ENCODE peak calls at places on chromosomes 11 and 22, in five cellular contexts. One of them, this sample, is unnamed.

GRCh38 chr11:132427611-132428010 is 1057.2 kb downstream of the NTM start:
- DNase-seq in right lobe of liver: no peak
- DNase-seq in esophagus squamous epithelium: no peak
- DNase-seq in ovary: no peak
- DNase-seq in GM12892: no peak
- DNase-seq in this sample: no peak

GRCh38 chr11:105935791-105936190 is 86.2 kb downstream of the MSANTD4 start:
- DNase-seq in right lobe of liver: no peak
- DNase-seq in esophagus squamous epithelium: no peak
- DNase-seq in ovary: no peak
- DNase-seq in GM12892: no peak
- DNase-seq in this sample: no peak

GRCh38 chr11:118910309-118911112 is 15.2 kb downstream of the BCL9L start:
- DNase-seq in right lobe of liver: no peak
- DNase-seq in esophagus squamous epithelium: no peak
- DNase-seq in ovary: peak; percentile 87
- DNase-seq in GM12892: no peak
- DNase-seq in this sample: peak; percentile 77

GRCh38 chr22:31140746-31141145 is 438 bp upstream of the PLA2G3 start:
- DNase-seq in right lobe of liver: no peak
- DNase-seq in esophagus squamous epithelium: no peak
- DNase-seq in ovary: no peak
- DNase-seq in GM12892: no peak
- DNase-seq in this sample: peak; percentile 53

GRCh38 chr22:29202231-29203192 is 3.2 kb upstream of the EMID1 start:
- DNase-seq in right lobe of liver: no peak
- DNase-seq in esophagus squamous epithelium: no peak
- DNase-seq in ovary: peak; percentile 47
- DNase-seq in GM12892: peak; percentile 85
- DNase-seq in this sample: no peak

GRCh38 chr11:85759915-85760314 is 51.0 kb downstream of the SYTL2 start:
- DNase-seq in right lobe of liver: no peak
- DNase-seq in esophagus squamous epithelium: no peak
- DNase-seq in ovary: no peak
- DNase-seq in GM12892: no peak
- DNase-seq in this sample: no peak

GRCh38 chr11:6336293-6336692 is 16.0 kb upstream of the CAVIN3 start:
- DNase-seq in right lobe of liver: no peak
- DNase-seq in esophagus squamous epithelium: no peak
- DNase-seq in ovary: no peak
- DNase-seq in GM12892: no peak
- DNase-seq in this sample: no peak

GRCh38 chr22:39690901-39691620 is 120.5 kb downstream of the CACNA1I start:
- DNase-seq in right lobe of liver: no peak
- DNase-seq in esophagus squamous epithelium: no peak
- DNase-seq in ovary: peak; percentile 47
- DNase-seq in GM12892: no peak
- DNase-seq in this sample: no peak

GRCh38 chr11:27875480-27876208 is 175.4 kb upstream of the BDNF start:
- DNase-seq in right lobe of liver: no peak
- DNase-seq in esophagus squamous epithelium: no peak
- DNase-seq in ovary: no peak
- DNase-seq in GM12892: no peak
- DNase-seq in this sample: no peak

GRCh38 chr11:131888230-131888826 is 517.9 kb downstream of the NTM start:
- DNase-seq in right lobe of liver: no peak
- DNase-seq in esophagus squamous epithelium: no peak
- DNase-seq in ovary: no peak
- DNase-seq in GM12892: no peak
- DNase-seq in this sample: no peak

GRCh38 chr22:44270556-44270880 is 42.2 kb downstream of the SHISAL1 start:
- DNase-seq in right lobe of liver: peak; percentile 29
- DNase-seq in esophagus squamous epithelium: no peak
- DNase-seq in ovary: peak; percentile 14
- DNase-seq in GM12892: no peak
- DNase-seq in this sample: no peak

GRCh38 chr22:48708558-48709245 is 1119.0 kb downstream of the BRD1 start:
- DNase-seq in right lobe of liver: no peak
- DNase-seq in esophagus squamous epithelium: no peak
- DNase-seq in ovary: peak; percentile 9
- DNase-seq in GM12892: no peak
- DNase-seq in this sample: no peak

GRCh38 chr22:44304906-44305305 is 7.8 kb downstream of the SHISAL1 start:
- DNase-seq in right lobe of liver: no peak
- DNase-seq in esophagus squamous epithelium: no peak
- DNase-seq in ovary: no peak
- DNase-seq in GM12892: no peak
- DNase-seq in this sample: no peak

GRCh38 chr11:65808744-65809341 is 22.0 kb downstream of the OVOL1 start:
- DNase-seq in right lobe of liver: peak; percentile 34
- DNase-seq in esophagus squamous epithelium: no peak
- DNase-seq in ovary: no peak
- DNase-seq in GM12892: no peak
- DNase-seq in this sample: peak; percentile 49

GRCh38 chr11:85165819-85166218 is 461.3 kb downstream of the DLG2 start:
- DNase-seq in right lobe of liver: no peak
- DNase-seq in esophagus squamous epithelium: no peak
- DNase-seq in ovary: no peak
- DNase-seq in GM12892: no peak
- DNase-seq in this sample: no peak

GRCh38 chr11:1534682-1535081 is 37.4 kb downstream of the DUSP8 start:
- DNase-seq in right lobe of liver: no peak
- DNase-seq in esophagus squamous epithelium: no peak
- DNase-seq in ovary: no peak
- DNase-seq in GM12892: no peak
- DNase-seq in this sample: no peak

GRCh38 chr11:32052218-32052617 is 38.7 kb upstream of the RCN1 start:
- DNase-seq in right lobe of liver: no peak
- DNase-seq in esophagus squamous epithelium: no peak
- DNase-seq in ovary: peak; percentile 49
- DNase-seq in GM12892: peak; percentile 12
- DNase-seq in this sample: peak; percentile 47

GRCh38 chr11:90449643-90450042 is 226.8 kb upstream of the CHORDC1 start:
- DNase-seq in right lobe of liver: no peak
- DNase-seq in esophagus squamous epithelium: no peak
- DNase-seq in ovary: no peak
- DNase-seq in GM12892: no peak
- DNase-seq in this sample: no peak

GRCh38 chr11:45176996-45177395 is 30.6 kb downstream of the PRDM11 start:
- DNase-seq in right lobe of liver: no peak
- DNase-seq in esophagus squamous epithelium: no peak
- DNase-seq in ovary: no peak
- DNase-seq in GM12892: no peak
- DNase-seq in this sample: peak; percentile 51

GRCh38 chr11:12042215-12042676 is 33.8 kb upstream of the DKK3 start:
- DNase-seq in right lobe of liver: no peak
- DNase-seq in esophagus squamous epithelium: no peak
- DNase-seq in ovary: no peak
- DNase-seq in GM12892: no peak
- DNase-seq in this sample: no peak

GRCh38 chr11:19632435-19632834 is 80.2 kb upstream of the NAV2 start:
- DNase-seq in right lobe of liver: no peak
- DNase-seq in esophagus squamous epithelium: no peak
- DNase-seq in ovary: no peak
- DNase-seq in GM12892: no peak
- DNase-seq in this sample: no peak

GRCh38 chr11:129815596-129816461 is at the start of gene TMEM45B:
- DNase-seq in right lobe of liver: peak; percentile 70
- DNase-seq in esophagus squamous epithelium: no peak
- DNase-seq in ovary: no peak
- DNase-seq in GM12892: no peak
- DNase-seq in this sample: peak; percentile 24

GRCh38 chr22:32407936-32408335 is 4.1 kb downstream of the RTCB start:
- DNase-seq in right lobe of liver: no peak
- DNase-seq in esophagus squamous epithelium: no peak
- DNase-seq in ovary: no peak
- DNase-seq in GM12892: no peak
- DNase-seq in this sample: no peak

GRCh38 chr22:45978275-45978713 is 1.3 kb upstream of the WNT7B start:
- DNase-seq in right lobe of liver: no peak
- DNase-seq in esophagus squamous epithelium: no peak
- DNase-seq in ovary: no peak
- DNase-seq in GM12892: no peak
- DNase-seq in this sample: no peak

GRCh38 chr22:45976351-45977002 is 485 bp downstream of the WNT7B start:
- DNase-seq in right lobe of liver: no peak
- DNase-seq in esophagus squamous epithelium: no peak
- DNase-seq in ovary: no peak
- DNase-seq in GM12892: no peak
- DNase-seq in this sample: no peak

GRCh38 chr22:45975266-45976161 is 1.4 kb downstream of the WNT7B start:
- DNase-seq in right lobe of liver: no peak
- DNase-seq in esophagus squamous epithelium: no peak
- DNase-seq in ovary: no peak
- DNase-seq in GM12892: no peak
- DNase-seq in this sample: no peak

GRCh38 chr22:45977551-45978274 is 751 bp upstream of the WNT7B start:
- DNase-seq in right lobe of liver: no peak
- DNase-seq in esophagus squamous epithelium: no peak
- DNase-seq in ovary: no peak
- DNase-seq in GM12892: no peak
- DNase-seq in this sample: no peak

GRCh38 chr22:45977003-45977395 is at the start of gene WNT7B:
- DNase-seq in right lobe of liver: no peak
- DNase-seq in esophagus squamous epithelium: no peak
- DNase-seq in ovary: no peak
- DNase-seq in GM12892: no peak
- DNase-seq in this sample: no peak
- TF ChIP-seq POLR2A in right lobe of liver: no peak
- TF ChIP-seq POLR2A in esophagus squamous epithelium: peak; percentile 55
- TF ChIP-seq POLR2A in ovary: no peak
- TF ChIP-seq POLR2A in GM12892: no peak
- TF ChIP-seq POLR2A in this sample: peak; percentile 18

DNA sequence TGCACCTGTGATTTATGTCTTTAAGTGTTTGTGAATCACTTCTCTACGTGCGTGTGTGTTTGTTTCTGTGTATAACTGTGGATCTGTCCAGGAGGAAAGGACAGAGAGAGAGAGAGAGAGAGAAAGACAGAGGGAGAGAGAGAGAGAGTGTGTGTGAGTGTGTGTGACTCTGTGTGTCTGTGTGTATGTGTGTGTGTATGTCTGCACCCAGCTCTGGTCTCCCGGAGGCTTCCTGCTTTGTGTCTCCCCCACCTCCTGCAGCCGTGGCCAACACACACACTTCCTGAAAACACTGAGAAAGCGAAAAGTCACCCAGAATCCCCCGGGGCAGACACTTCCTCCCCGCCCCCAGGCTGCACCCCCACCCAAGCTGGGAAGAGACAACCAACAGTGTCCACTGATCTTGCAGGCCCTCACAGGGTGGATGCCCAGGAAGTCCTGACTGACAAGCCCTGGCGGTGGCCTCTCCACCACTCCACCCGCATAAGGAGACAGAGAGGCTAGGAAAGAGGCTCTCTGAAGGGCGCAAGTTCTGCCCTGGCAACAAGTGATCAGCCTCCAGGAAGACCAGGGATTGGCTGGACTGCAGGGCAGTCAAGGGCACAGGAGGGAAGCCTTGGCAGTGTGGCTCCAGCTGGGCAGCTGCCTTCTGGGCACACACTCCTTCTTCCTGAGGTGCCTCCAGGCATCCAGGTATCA is 30.0 kb downstream of the ARAP1 start:
- DNase-seq in right lobe of liver: peak; percentile 92
- DNase-seq in esophagus squamous epithelium: peak; percentile 69
- DNase-seq in ovary: peak; percentile 90
- DNase-seq in GM12892: peak; percentile 94
- DNase-seq in this sample: peak; percentile 94
- TF ChIP-seq POLR2A in right lobe of liver: peak; percentile 69
- TF ChIP-seq POLR2A in esophagus squamous epithelium: no peak
- TF ChIP-seq POLR2A in ovary: peak; percentile 38
- TF ChIP-seq POLR2A in GM12892: peak; percentile 53
- TF ChIP-seq POLR2A in this sample: no peak

GRCh38 chr11:68115285-68115684 is 5.9 kb downstream of the CHKA start:
- DNase-seq in right lobe of liver: no peak
- DNase-seq in esophagus squamous epithelium: no peak
- DNase-seq in ovary: no peak
- DNase-seq in GM12892: no peak
- DNase-seq in this sample: no peak
- TF ChIP-seq POLR2A in right lobe of liver: no peak
- TF ChIP-seq POLR2A in esophagus squamous epithelium: no peak
- TF ChIP-seq POLR2A in ovary: no peak
- TF ChIP-seq POLR2A in GM12892: no peak
- TF ChIP-seq POLR2A in this sample: peak; percentile 14

DNA sequence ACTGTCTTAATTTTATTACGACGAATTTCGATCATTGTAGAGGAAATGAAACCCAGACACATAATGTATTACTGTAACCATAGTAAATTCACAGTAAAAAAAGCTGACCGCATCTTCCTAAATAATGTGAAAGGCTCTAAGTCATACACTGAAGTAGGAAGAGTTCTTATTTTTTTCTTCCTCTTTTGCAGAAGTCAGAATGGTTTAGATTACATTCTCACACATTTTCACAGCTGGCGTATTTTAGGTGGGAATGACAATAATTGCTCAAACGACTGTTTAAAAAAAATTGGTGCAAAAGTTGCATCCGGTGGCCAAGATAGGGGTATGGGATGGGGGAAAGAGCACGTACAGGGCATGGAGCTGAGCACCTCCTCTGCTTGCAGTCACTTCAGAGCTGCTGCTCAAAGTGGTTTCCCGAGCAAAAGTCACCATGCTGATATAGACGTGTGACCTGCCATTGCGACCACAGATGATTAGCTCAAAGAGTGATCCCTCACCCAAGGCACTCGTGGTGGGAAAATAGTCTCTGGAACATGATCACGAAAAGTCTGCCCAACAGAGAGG is 35.3 kb downstream of the MMP13 start:
- DNase-seq in right lobe of liver: no peak
- DNase-seq in esophagus squamous epithelium: no peak
- DNase-seq in ovary: no peak
- DNase-seq in GM12892: no peak
- DNase-seq in this sample: no peak
- TF ChIP-seq POLR2A in right lobe of liver: no peak
- TF ChIP-seq POLR2A in esophagus squamous epithelium: no peak
- TF ChIP-seq POLR2A in ovary: no peak
- TF ChIP-seq POLR2A in GM12892: no peak
- TF ChIP-seq POLR2A in this sample: no peak

GRCh38 chr11:67352546-67353316 is 615 bp downstream of the POLD4 start:
- DNase-seq in right lobe of liver: peak; percentile 73
- DNase-seq in esophagus squamous epithelium: no peak
- DNase-seq in ovary: peak; percentile 65
- DNase-seq in GM12892: no peak
- DNase-seq in this sample: no peak
- TF ChIP-seq POLR2A in right lobe of liver: no peak
- TF ChIP-seq POLR2A in esophagus squamous epithelium: no peak
- TF ChIP-seq POLR2A in ovary: no peak
- TF ChIP-seq POLR2A in GM12892: peak; percentile 72
- TF ChIP-seq POLR2A in this sample: no peak

GRCh38 chr22:50525104-50525958 is at the start of gene SCO2:
- DNase-seq in right lobe of liver: peak; percentile 97
- DNase-seq in esophagus squamous epithelium: peak; percentile 85
- DNase-seq in ovary: peak; percentile 98
- DNase-seq in GM12892: peak; percentile 98
- DNase-seq in this sample: peak; percentile 98
- TF ChIP-seq POLR2A in right lobe of liver: peak; percentile 92
- TF ChIP-seq POLR2A in esophagus squamous epithelium: peak; percentile 80
- TF ChIP-seq POLR2A in ovary: peak; percentile 56
- TF ChIP-seq POLR2A in GM12892: peak; percentile 80
- TF ChIP-seq POLR2A in this sample: peak; percentile 70

This sample was measured in body of pancreas.